ENCODE peak calls at places on chromosomes 6 and 20, in eight cellular contexts. J is fibroblast of lung, H is IMR-90, X is trophoblast cell, E is astrocyte, A is hepatocyte, D is H1, N is K562. P is an unnamed sample.

GRCh38 chr6:13989424-13990144 is 64.8 kb downstream of the RNF182 start:
- DNase-seq in J (no peak), H (peak; percentile 39), X (no peak), E (no peak), A (no peak), D (no peak), N (peak; percentile 56), P (peak; percentile 23)

GRCh38 chr6:160428818-160429744 is 80.9 kb downstream of the SLC22A3 start:
- DNase-seq in J (no peak), H (no peak), X (no peak), E (no peak), A (no peak), D (no peak), N (no peak), P (peak; percentile 63)

GRCh38 chr6:99032396-99032795 is 84.7 kb upstream of the FBXL4 start:
- DNase-seq in J (no peak), H (no peak), X (no peak), E (no peak), A (no peak), D (no peak), N (no peak), P (no peak)

GRCh38 chr6:166997768-166998255 is 1.4 kb upstream of the CEP43 start:
- DNase-seq in J (peak; percentile 71), H (peak; percentile 69), X (peak; percentile 87), E (peak; percentile 60), A (peak; percentile 84), D (no peak), N (peak; percentile 86), P (peak; percentile 84)

GRCh38 chr6:138528986-138529385 is 29.7 kb upstream of the NHSL1 start:
- DNase-seq in J (no peak), H (no peak), X (no peak), E (no peak), A (no peak), D (no peak), N (no peak), P (no peak)

GRCh38 chr6:125688138-125688537 is 61.3 kb upstream of the HEY2 start:
- DNase-seq in J (no peak), H (no peak), X (no peak), E (no peak), A (no peak), D (no peak), N (no peak), P (no peak)

GRCh38 chr6:13397359-13398080 is 69.2 kb upstream of the TBC1D7 start:
- DNase-seq in J (peak; percentile 10), H (no peak), X (no peak), E (no peak), A (no peak), D (no peak), N (no peak), P (no peak)

GRCh38 chr6:67933278-67933677 is 701.8 kb upstream of the ADGRB3 start:
- DNase-seq in J (no peak), H (no peak), X (no peak), E (no peak), A (no peak), D (no peak), N (peak; percentile 44), P (peak; percentile 75)

GRCh38 chr6:169345198-169345597 is 91.6 kb upstream of the THBS2 start:
- DNase-seq in J (no peak), H (no peak), X (no peak), E (no peak), A (peak; percentile 32), D (no peak), N (peak; percentile 68), P (no peak)

GRCh38 chr20:51533291-51534172 is 9.0 kb downstream of the NFATC2 start:
- DNase-seq in J (peak; percentile 74), H (peak; percentile 69), X (peak; percentile 60), E (peak; percentile 57), A (no peak), D (no peak), N (no peak), P (no peak)

GRCh38 chr20:51095755-51096509 is 73.0 kb upstream of the KCNG1 start:
- DNase-seq in J (peak; percentile 13), H (no peak), X (no peak), E (peak; percentile 6), A (no peak), D (no peak), N (peak; percentile 13), P (peak; percentile 62)

GRCh38 chr6:73285674-73286283 is 22.8 kb upstream of the KHDC1 start:
- DNase-seq in J (peak; percentile 62), H (peak; percentile 76), X (no peak), E (peak; percentile 48), A (peak; percentile 57), D (no peak), N (peak; percentile 71), P (peak; percentile 82)

GRCh38 chr6:166333172-166333995 is 9.0 kb downstream of the SFT2D1 start:
- DNase-seq in J (no peak), H (no peak), X (no peak), E (no peak), A (no peak), D (no peak), N (no peak), P (no peak)

GRCh38 chr20:2353231-2353630 is 27.5 kb upstream of the TGM6 start:
- DNase-seq in J (no peak), H (no peak), X (no peak), E (no peak), A (no peak), D (no peak), N (peak; percentile 35), P (peak; percentile 24)

GRCh38 chr6:134295953-134296553 is 21.9 kb downstream of the SGK1 start:
- DNase-seq in J (peak; percentile 99), H (peak; percentile 100), X (peak; percentile 86), E (peak; percentile 99), A (peak; percentile 78), D (no peak), N (peak; percentile 91), P (peak; percentile 17)

GRCh38 chr6:110682460-110682853 is 132.8 kb downstream of the CDK19 start:
- DNase-seq in J (peak; percentile 67), H (peak; percentile 81), X (peak; percentile 67), E (peak; percentile 55), A (peak; percentile 89), D (no peak), N (peak; percentile 85), P (peak; percentile 92)

DNA sequence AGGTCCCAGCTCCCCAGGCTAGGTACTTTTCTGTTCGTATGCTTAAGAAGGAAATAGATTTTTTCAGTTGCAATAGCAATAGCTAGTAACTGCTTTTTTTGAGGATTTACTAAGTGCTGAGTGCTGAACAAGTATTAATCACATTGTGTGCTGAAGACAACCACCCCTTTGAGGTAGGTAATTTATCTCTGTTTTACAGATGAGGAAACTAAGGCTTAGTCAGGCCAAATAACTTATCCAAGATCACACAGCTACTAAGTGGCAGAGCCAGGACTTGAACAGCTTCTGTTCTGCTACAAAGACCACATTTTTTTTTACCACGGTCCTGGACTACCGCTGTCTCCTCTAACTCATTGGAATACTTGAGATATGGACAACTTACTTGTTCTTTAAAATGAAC is 39.8 kb downstream of the LRRN4 start:
- DNase-seq in J (no peak), H (no peak), X (no peak), E (no peak), A (no peak), D (no peak), N (peak; percentile 52), P (no peak)
- H3K36me3 ChIP-seq in J (peaks cover 9% of the 10 kb centered on the region), H (peaks cover 25% of the 10 kb centered on the region), X (peaks cover 18% of the 10 kb centered on the region), E (peaks cover 35% of the 10 kb centered on the region), A (no peaks in the 10 kb centered on the region), D (peaks cover 39% of the 10 kb centered on the region), N (peaks cover 79% of the 10 kb centered on the region), P (peaks cover 16% of the 10 kb centered on the region)

DNA sequence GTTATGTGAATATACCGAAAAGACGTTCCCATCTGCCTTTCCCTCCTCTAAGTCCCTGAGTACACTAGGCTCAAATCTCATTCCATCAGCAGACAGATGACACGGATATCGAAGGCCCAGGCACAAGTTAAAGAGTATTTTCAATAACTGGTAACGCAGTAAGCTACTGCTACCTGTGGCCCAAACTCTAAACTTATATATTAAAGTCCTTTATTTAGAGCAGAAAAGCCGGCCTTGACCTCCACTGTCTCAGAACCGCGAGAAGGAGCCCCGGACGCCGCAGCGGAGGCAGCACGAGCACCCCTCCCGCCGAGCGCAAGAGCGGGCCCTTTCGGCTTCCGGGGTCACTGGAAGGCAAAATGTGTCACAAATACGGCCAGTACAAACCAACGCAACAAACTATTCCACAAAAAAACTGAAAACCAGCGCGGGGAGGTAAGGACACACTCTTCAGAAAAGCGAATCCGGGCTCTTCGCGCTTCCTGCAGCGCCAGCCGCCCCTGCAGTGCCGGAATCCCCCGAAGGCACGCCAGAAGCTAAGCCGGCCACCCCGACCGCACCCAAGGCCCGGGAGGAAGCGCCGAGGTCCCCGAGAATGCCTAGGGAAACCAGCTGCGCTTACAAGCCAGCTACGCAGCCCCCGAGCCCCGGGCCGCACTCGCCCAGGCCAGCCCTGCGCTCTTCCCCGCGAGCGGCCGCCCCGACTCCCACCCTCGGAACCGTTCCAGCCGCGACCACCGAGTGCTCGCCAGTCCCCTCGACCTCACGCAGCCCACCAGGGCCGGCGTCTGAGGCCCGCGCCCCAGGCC is 681 bp downstream of the DIDO1 start:
- DNase-seq in J (peak; percentile 33), H (peak; percentile 16), X (no peak), E (no peak), A (peak; percentile 49), D (no peak), N (peak; percentile 61), P (no peak)
- H2AFZ ChIP-seq in J (no peak overlapping the region), H (peak overlapping the region; percentile 86), X (peak overlapping the region; percentile 84), E (no peak overlapping the region), A (peak overlapping the region; percentile 38), D (no peak overlapping the region), N (peak overlapping the region; percentile 49), P (no peak overlapping the region)

GRCh38 chr6:34246249-34246562 is 2.6 kb downstream of the SMIM29 start:
- DNase-seq in J (no peak), H (no peak), X (no peak), E (no peak), A (no peak), D (no peak), N (no peak), P (no peak)
- H3K4me2 ChIP-seq in J (no peak overlapping the region), H (no peak overlapping the region), X (no peak overlapping the region), E (peak overlapping the region; percentile 36), A (no peak overlapping the region), D (no peak overlapping the region), N (no peak overlapping the region), P (no peak overlapping the region)

DNA sequence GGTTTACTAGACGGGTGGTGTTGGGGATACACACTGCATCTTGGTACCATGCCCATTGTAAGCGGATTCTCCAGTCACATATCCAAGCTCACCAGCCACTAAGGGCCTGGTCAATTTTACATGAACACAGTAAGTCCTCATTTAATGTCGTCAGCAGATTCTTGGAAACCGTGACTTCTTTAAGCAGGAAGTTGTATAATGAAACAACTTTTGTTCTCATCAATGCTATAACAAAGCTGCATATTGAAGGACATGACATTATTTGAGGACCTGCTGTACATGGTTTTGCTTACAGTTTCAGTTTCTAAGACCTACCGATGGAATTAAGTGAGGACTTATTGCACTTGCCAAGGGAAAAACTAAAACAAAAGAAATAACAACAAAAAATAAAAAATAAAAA is 295.6 kb downstream of the SYNE1 start:
- DNase-seq in J (no peak), H (no peak), X (no peak), E (no peak), A (no peak), D (no peak), N (no peak), P (no peak)
- H3K36me3 ChIP-seq in J (peaks cover 7% of the 10 kb centered on the region), H (peaks cover 38% of the 10 kb centered on the region), X (peaks cover 4% of the 10 kb centered on the region), E (peaks cover 43% of the 10 kb centered on the region), A (no peaks in the 10 kb centered on the region), D (no peaks in the 10 kb centered on the region), N (no peaks in the 10 kb centered on the region), P (no peaks in the 10 kb centered on the region)

P was measured in GM23338.